ENCODE peak calls at places on chromosomes 2 and 18, in eight cellular contexts. C is HCT116, T is GM23338, A is GM23248, J is MM.1S, W is hepatocyte, U is astrocyte, V is PC-3. G is an unnamed sample.

GRCh38 chr2:240413813-240414429 is 21.5 kb upstream of the GPC1 start:
- DNase-seq in V (no peak), C (no peak), U (no peak), A (no peak), W (no peak), T (no peak), J (no peak), G (no peak)

GRCh38 chr2:4973354-4973753 is 718.8 kb upstream of the SOX11 start:
- DNase-seq in J (no peak), A (no peak), C (no peak), W (no peak), V (no peak), U (no peak), T (no peak), G (no peak)

GRCh38 chr2:8202139-8202538 is 479.7 kb upstream of the ID2 start:
- DNase-seq in W (no peak), J (no peak), A (no peak), V (peak; percentile 68), T (no peak), U (no peak), C (no peak), G (no peak)

GRCh38 chr18:51149605-51150429 is 47.7 kb downstream of the MEX3C start:
- DNase-seq in C (no peak), U (peak; percentile 57), J (no peak), V (peak; percentile 2), W (peak; percentile 77), T (no peak), A (peak; percentile 83), G (no peak)

GRCh38 chr2:32009479-32010256 is 1.1 kb downstream of the MEMO1 start:
- DNase-seq in T (peak; percentile 50), U (no peak), W (peak; percentile 66), A (peak; percentile 72), V (peak; percentile 23), J (peak; percentile 34), C (no peak), G (peak; percentile 63)

GRCh38 chr2:210445116-210445707 is 31.3 kb downstream of the LANCL1 start:
- DNase-seq in U (no peak), W (peak; percentile 18), T (peak; percentile 58), J (peak; percentile 38), V (peak; percentile 57), A (peak; percentile 56), C (peak; percentile 6), G (no peak)

GRCh38 chr2:108637304-108637669 is 82.0 kb upstream of the RANBP2 start:
- DNase-seq in T (no peak), J (no peak), V (no peak), U (peak; percentile 97), A (peak; percentile 93), C (no peak), W (peak; percentile 73), G (no peak)

GRCh38 chr18:12293831-12294230 is 14.2 kb upstream of the TUBB6 start:
- DNase-seq in A (no peak), C (no peak), J (no peak), W (no peak), U (no peak), T (no peak), V (no peak), G (no peak)

GRCh38 chr2:46082531-46083485 is 214.4 kb upstream of the EPAS1 start:
- DNase-seq in J (no peak), U (peak; percentile 96), C (no peak), V (peak; percentile 23), A (peak; percentile 90), T (no peak), W (no peak), G (no peak)

DNA sequence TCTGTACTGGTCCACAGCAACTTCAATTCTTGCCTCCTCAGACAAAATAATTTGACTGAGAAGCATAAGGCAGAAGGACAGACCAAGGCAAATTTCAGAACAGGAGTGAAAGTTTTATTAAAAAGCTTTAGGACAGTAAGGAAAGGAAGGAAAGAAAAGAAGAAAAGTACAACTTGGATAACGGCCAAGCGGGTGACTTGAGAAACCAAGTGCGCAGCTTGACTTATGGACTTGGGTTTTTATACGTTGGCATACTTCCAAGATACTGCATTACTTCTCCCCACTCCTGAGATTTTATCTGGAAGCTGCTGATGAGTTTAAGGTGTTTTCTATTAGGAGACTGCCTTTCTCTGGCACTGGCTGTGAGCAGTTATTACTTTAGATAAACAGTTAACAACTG is 64.7 kb downstream of the CCDC178 start:
- DNase-seq in V (no peak), C (no peak), W (peak; percentile 10), J (no peak), U (no peak), T (no peak), A (no peak), G (no peak)
- TF ChIP-seq EZH2 in V (no peak), C (no peak), W (no peak), J (no peak), U (no peak), T (no peak), A (no peak), G (no peak)

DNA sequence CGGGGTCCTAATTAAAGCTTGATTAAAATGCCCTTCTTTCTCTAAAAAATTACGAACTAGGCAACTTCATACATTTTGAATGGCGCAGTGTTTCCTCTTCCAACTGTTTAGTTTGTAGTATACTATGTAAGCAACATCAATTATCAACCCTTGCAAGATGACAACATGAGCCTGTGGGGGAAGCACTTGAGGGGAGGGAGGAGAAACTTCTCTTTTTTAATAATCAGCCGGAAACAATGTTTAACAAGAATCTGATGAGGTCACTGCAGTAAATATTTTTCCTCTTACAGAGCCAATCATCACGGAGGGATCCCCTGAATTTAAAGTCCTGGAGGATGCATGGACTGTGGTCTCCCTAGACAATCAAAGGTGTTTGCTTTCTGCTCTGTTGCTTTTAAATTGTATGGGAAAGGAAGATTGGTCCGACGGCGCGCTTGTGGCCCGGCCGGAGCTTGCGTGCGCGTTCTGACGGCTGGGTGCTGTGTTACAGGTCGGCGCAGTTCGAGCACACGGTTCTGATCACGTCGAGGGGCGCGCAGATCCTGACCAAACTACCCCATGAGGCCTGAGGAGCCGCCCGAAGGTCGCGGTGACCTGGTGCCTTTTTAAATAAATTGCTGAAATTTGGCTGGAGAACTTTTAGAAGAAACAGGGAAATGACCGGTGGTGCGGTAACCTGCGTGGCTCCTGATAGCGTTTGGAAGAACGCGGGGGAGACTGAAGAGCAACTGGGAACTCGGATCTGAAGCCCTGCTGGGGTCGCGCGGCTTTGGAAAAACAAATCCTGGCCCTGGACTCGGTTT is 5.3 kb upstream of the DLX1 start:
- DNase-seq in V (no peak), A (no peak), U (no peak), T (peak; percentile 52), W (no peak), J (no peak), C (no peak), G (no peak)
- TF ChIP-seq EZH2 in V (no peak), A (no peak), U (peak; percentile 29), T (peak; percentile 83), W (peak; percentile 84), J (no peak), C (no peak), G (no peak)

GRCh38 chr2:236163483-236164200 is 4.5 kb downstream of the GBX2 start:
- DNase-seq in J (no peak), V (no peak), C (no peak), W (no peak), A (no peak), U (no peak), T (peak; percentile 66), G (no peak)
- TF ChIP-seq EZH2 in J (no peak), V (no peak), C (no peak), W (peak; percentile 59), A (peak; percentile 90), U (peak; percentile 91), T (peak; percentile 43), G (no peak)

DNA sequence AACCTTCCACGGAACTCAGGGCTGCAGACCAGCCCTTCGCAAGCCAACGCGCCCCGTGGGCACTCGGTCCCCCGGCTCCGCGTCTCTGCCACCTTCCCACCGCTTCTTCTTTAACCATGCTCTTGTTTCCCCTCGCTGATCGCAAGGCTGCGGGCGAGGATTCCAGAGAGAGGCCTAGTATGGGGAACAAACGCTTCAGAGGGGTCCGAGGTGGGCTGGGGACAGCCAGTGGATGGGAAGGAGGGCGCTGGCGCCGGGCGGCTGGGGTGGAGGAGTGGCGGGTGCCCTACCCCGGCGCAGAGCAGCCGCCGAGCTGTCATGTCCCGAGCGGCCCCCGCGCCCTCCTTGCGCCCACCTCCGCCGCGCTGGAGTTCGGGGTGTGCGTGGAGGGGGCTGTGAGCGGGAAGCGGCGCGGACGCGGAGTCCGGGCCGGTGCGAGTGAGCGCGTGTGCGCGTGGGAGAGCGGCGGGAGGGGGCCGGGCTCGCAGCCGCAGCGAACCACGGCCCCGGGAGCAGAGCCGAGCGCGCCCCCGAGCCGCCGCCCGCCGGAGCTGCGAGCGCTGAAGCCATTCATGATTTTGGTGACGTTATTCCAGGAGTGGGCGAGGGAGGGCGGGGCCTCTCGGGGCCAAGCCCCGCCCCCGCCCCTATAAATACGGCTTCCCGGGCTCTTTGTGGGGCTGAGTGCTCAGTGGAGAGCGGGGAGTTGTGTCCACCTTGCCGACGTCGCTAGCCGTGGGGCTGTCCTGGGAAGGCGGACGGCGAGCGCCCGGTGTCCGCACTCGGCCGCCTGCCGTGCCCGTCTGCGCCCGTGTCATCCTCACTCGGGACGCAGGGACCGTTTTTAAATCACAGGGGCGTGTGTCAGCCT is at the start of gene LBH:
- DNase-seq in W (peak; percentile 94), T (peak; percentile 74), J (peak; percentile 46), U (peak; percentile 67), V (no peak), C (no peak), A (peak; percentile 95), G (peak; percentile 88)
- TF ChIP-seq EZH2 in W (no peak), T (peak; percentile 63), J (no peak), U (no peak), V (no peak), C (no peak), A (no peak), G (no peak)

G was measured in DND-41.